ENCODE peak calls at places on chromosomes 6 and 20, in ten cellular contexts. O is endodermal cell; L is A549; T is RPMI7951; C is NCI-H446 treated with DMSO at 0.1 percent for 48 hours; M is cardiac muscle cell; S is anterior cingulate cortex; I is activated T-cell treated with anti-CD3 and anti-CD28 coated beads, Interleukin-2, amount 50 U/mL, for 4 hours; D is activated CD4-positive, CD25-positive, alpha-beta regulatory T cell; V is mucosa of descending colon. N is an unnamed sample.
A peak's percentile ranks its signal among the peaks of the same experiment; 100 is the strongest.

GRCh38 chr20:44641305-44641704 is 10.2 kb downstream of the ADA start:
- DNase-seq in O (no peak), L (no peak), T (no peak), C (no peak), M (no peak), S (no peak), I (no peak), D (no peak), V (no peak), N (no peak)

GRCh38 chr20:16485406-16485805 is 87.8 kb downstream of the KIF16B start:
- DNase-seq in O (no peak), L (no peak), T (peak; percentile 9), C (peak; percentile 38), M (no peak), S (no peak), I (no peak), D (no peak), V (no peak), N (peak; percentile 5)

GRCh38 chr6:169707772-169708171 is 5.8 kb downstream of the C6orf120 start:
- DNase-seq in O (no peak), L (no peak), T (no peak), C (no peak), M (no peak), S (no peak), I (no peak), D (no peak), V (no peak), N (no peak)

GRCh38 chr6:140572129-140572528 is 1197.7 kb upstream of the CITED2 start:
- DNase-seq in O (no peak), L (no peak), T (peak; percentile 95), C (no peak), M (peak; percentile 92), S (no peak), I (no peak), D (no peak), V (no peak), N (peak; percentile 96)

GRCh38 chr6:105594821-105595220 is 191.9 kb upstream of the PREP start:
- DNase-seq in O (no peak), L (no peak), T (no peak), C (no peak), M (no peak), S (no peak), I (no peak), D (no peak), V (no peak), N (peak; percentile 27)

GRCh38 chr6:42407379-42407778 is 44.3 kb downstream of the TRERF1 start:
- DNase-seq in O (no peak), L (no peak), T (peak; percentile 93), C (no peak), M (peak; percentile 86), S (no peak), I (no peak), D (no peak), V (no peak), N (peak; percentile 91)

GRCh38 chr6:110352603-110353303 is 5.4 kb downstream of the METTL24 start:
- DNase-seq in O (no peak), L (no peak), T (no peak), C (no peak), M (peak; percentile 61), S (no peak), I (no peak), D (no peak), V (no peak), N (peak; percentile 26)

GRCh38 chr6:19303381-19303780 is 533.8 kb upstream of the ID4 start:
- DNase-seq in O (no peak), L (no peak), T (no peak), C (peak; percentile 93), M (no peak), S (no peak), I (no peak), D (no peak), V (no peak), N (peak; percentile 9)

GRCh38 chr6:56555438-56555872 is 87.2 kb downstream of the DST start:
- DNase-seq in O (no peak), L (no peak), T (no peak), C (no peak), M (peak; percentile 79), S (no peak), I (no peak), D (no peak), V (no peak), N (peak; percentile 54)

GRCh38 chr20:32439132-32439829 is 81.2 kb downstream of the ASXL1 start:
- DNase-seq in O (peak; percentile 49), L (no peak), T (peak; percentile 80), C (peak; percentile 32), M (peak; percentile 44), S (no peak), I (no peak), D (no peak), V (peak; percentile 20), N (peak; percentile 90)

GRCh38 chr6:40713002-40713719 is 126.0 kb upstream of the LRFN2 start:
- DNase-seq in O (peak; percentile 71), L (no peak), T (no peak), C (no peak), M (no peak), S (no peak), I (no peak), D (no peak), V (no peak), N (peak; percentile 29)

GRCh38 chr20:46396052-46396451 is 10.4 kb downstream of the ELMO2 start:
- DNase-seq in O (no peak), L (no peak), T (no peak), C (no peak), M (no peak), S (no peak), I (no peak), D (no peak), V (no peak), N (no peak)

GRCh38 chr6:39296745-39297640 is 17.2 kb downstream of the KCNK17 start:
- DNase-seq in O (no peak), L (no peak), T (peak; percentile 83), C (no peak), M (peak; percentile 25), S (no peak), I (no peak), D (no peak), V (peak; percentile 53), N (no peak)

GRCh38 chr6:83474309-83474708 is 38.0 kb upstream of the PRSS35 start:
- DNase-seq in O (peak; percentile 48), L (no peak), T (peak; percentile 69), C (no peak), M (peak; percentile 37), S (no peak), I (no peak), D (no peak), V (no peak), N (peak; percentile 10)

GRCh38 chr20:25459916-25460590 is 52.6 kb downstream of the GINS1 start:
- DNase-seq in O (no peak), L (no peak), T (no peak), C (no peak), M (no peak), S (no peak), I (no peak), D (no peak), V (no peak), N (no peak)

GRCh38 chr20:41572010-41572572 is 46.1 kb downstream of the CHD6 start:
- DNase-seq in O (no peak), L (no peak), T (peak; percentile 21), C (no peak), M (peak; percentile 24), S (no peak), I (no peak), D (no peak), V (no peak), N (no peak)

GRCh38 chr6:137866200-137866913 is 702 bp upstream of the TNFAIP3 start:
- DNase-seq in O (no peak), L (no peak), T (peak; percentile 53), C (no peak), M (no peak), S (peak; percentile 62), I (no peak), D (no peak), V (peak; percentile 85), N (no peak)

GRCh38 chr6:31952140-31952805 is 6.4 kb downstream of the CFB start:
- DNase-seq in O (peak; percentile 87), L (peak; percentile 68), T (peak; percentile 65), C (no peak), M (peak; percentile 79), S (no peak), I (peak; percentile 26), D (peak; percentile 12), V (no peak), N (peak; percentile 55)

GRCh38 chr6:79420054-79420453 is 117.2 kb downstream of the LCA5 start:
- DNase-seq in O (no peak), L (no peak), T (no peak), C (no peak), M (no peak), S (no peak), I (no peak), D (no peak), V (no peak), N (no peak)

GRCh38 chr6:126015869-126016268 is 29.5 kb downstream of the TRMT11 start:
- DNase-seq in O (no peak), L (no peak), T (peak; percentile 34), C (no peak), M (no peak), S (no peak), I (no peak), D (no peak), V (no peak), N (peak; percentile 29)

GRCh38 chr6:13065596-13065995 is 262.7 kb downstream of the TBC1D7 start:
- DNase-seq in O (no peak), L (no peak), T (no peak), C (no peak), M (no peak), S (no peak), I (no peak), D (no peak), V (no peak), N (peak; percentile 66)

GRCh38 chr6:10528170-10528981 is 7.2 kb downstream of the GCNT2 start:
- DNase-seq in O (peak; percentile 66), L (peak; percentile 66), T (peak; percentile 66), C (no peak), M (peak; percentile 5), S (no peak), I (no peak), D (no peak), V (no peak), N (no peak)

GRCh38 chr6:119308048-119308570 is 41.5 kb downstream of the MAN1A1 start:
- DNase-seq in O (no peak), L (no peak), T (peak; percentile 71), C (no peak), M (peak; percentile 62), S (no peak), I (no peak), D (no peak), V (no peak), N (peak; percentile 86)

GRCh38 chr20:38272398-38272797 is 11.9 kb upstream of the KIAA1755 start:
- DNase-seq in O (no peak), L (no peak), T (peak; percentile 85), C (no peak), M (peak; percentile 53), S (no peak), I (no peak), D (no peak), V (no peak), N (peak; percentile 64)

GRCh38 chr6:84333827-84334226 is 106.4 kb upstream of the CEP162 start:
- DNase-seq in O (no peak), L (no peak), T (no peak), C (no peak), M (no peak), S (no peak), I (no peak), D (no peak), V (no peak), N (no peak)

GRCh38 chr6:32175322-32175710 is 568 bp downstream of the AGPAT1 start:
- DNase-seq in O (no peak), L (no peak), T (no peak), C (no peak), M (no peak), S (no peak), I (no peak), D (no peak), V (no peak), N (no peak)

GRCh38 chr20:9460518-9460917 is 53.9 kb upstream of the LAMP5 start:
- DNase-seq in O (no peak), L (peak; percentile 4), T (peak; percentile 53), C (peak; percentile 59), M (peak; percentile 25), S (no peak), I (no peak), D (no peak), V (no peak), N (peak; percentile 68)

GRCh38 chr20:44020406-44021148 is 105.9 kb downstream of the TOX2 start:
- DNase-seq in O (peak; percentile 82), L (no peak), T (no peak), C (no peak), M (no peak), S (no peak), I (no peak), D (no peak), V (no peak), N (no peak)

N was measured in AG10803.